ENCODE peak calls at places on chromosomes 3 and 15, in six cellular contexts. Q, K, U, R, E and Y are unnamed samples.
A peak's percentile ranks its signal among the peaks of the same experiment; 100 is the strongest.

GRCh38 chr15:58546635-58547627 is 115.1 kb downstream of the LIPC start:
- DNase-seq in R (no peak), U (peak; percentile 68), E (peak; percentile 86), Q (no peak), K (no peak), Y (no peak)

GRCh38 chr15:92400573-92400972 is 6.9 kb downstream of the ST8SIA2 start:
- DNase-seq in K (no peak), Q (no peak), E (no peak), R (no peak), U (no peak), Y (no peak)

GRCh38 chr15:61653110-61653509 is 407.1 kb downstream of the VPS13C start:
- DNase-seq in K (peak; percentile 55), Q (no peak), U (no peak), E (peak; percentile 46), R (no peak), Y (no peak)

GRCh38 chr3:141981084-141981483 is 104.6 kb downstream of the ATP1B3 start:
- DNase-seq in Q (no peak), U (no peak), E (no peak), K (no peak), R (no peak), Y (no peak)

GRCh38 chr15:43538091-43538490 is 20.7 kb downstream of the MAP1A start:
- DNase-seq in K (no peak), U (no peak), Q (no peak), E (peak; percentile 7), R (no peak), Y (no peak)

GRCh38 chr15:57969355-57969754 is 96.2 kb downstream of the ALDH1A2 start:
- DNase-seq in U (no peak), Q (no peak), E (no peak), R (no peak), K (no peak), Y (no peak)

GRCh38 chr15:49265911-49266310 is 95.9 kb downstream of the GALK2 start:
- DNase-seq in Q (no peak), R (no peak), K (no peak), U (no peak), E (no peak), Y (no peak)

GRCh38 chr3:127670229-127670559 is 2.6 kb upstream of the ABTB1 start:
- DNase-seq in E (no peak), R (no peak), K (no peak), U (no peak), Q (no peak), Y (no peak)

GRCh38 chr3:108219336-108219735 is 2.9 kb downstream of the IFT57 start:
- DNase-seq in R (peak; percentile 32), E (no peak), Q (no peak), U (no peak), K (no peak), Y (peak; percentile 20)

GRCh38 chr15:51289290-51289689 is 49.1 kb downstream of the CYP19A1 start:
- DNase-seq in U (no peak), E (no peak), K (no peak), Q (no peak), R (no peak), Y (no peak)

GRCh38 chr3:105431171-105431570 is 64.5 kb downstream of the ALCAM start:
- DNase-seq in Q (no peak), K (no peak), U (no peak), E (peak; percentile 10), R (peak; percentile 55), Y (no peak)

GRCh38 chr3:8550619-8551018 is 49.0 kb downstream of the LMCD1 start:
- DNase-seq in E (no peak), U (no peak), Q (no peak), K (peak; percentile 24), R (no peak), Y (no peak)

GRCh38 chr3:124969190-124969589 is 34.6 kb upstream of the MUC13 start:
- DNase-seq in K (no peak), R (no peak), E (no peak), U (no peak), Q (no peak), Y (no peak)

GRCh38 chr15:77019476-77020331 is 24.8 kb downstream of the PSTPIP1 start:
- DNase-seq in E (no peak), U (no peak), R (no peak), K (no peak), Q (no peak), Y (no peak)

GRCh38 chr15:45794768-45795486 is 160.1 kb downstream of the SQOR start:
- DNase-seq in K (no peak), E (no peak), U (no peak), R (peak; percentile 49), Q (no peak), Y (no peak)

GRCh38 chr15:74525946-74526345 is 15.1 kb upstream of the ARID3B start:
- DNase-seq in K (no peak), U (no peak), R (no peak), Q (no peak), E (peak; percentile 67), Y (no peak)

GRCh38 chr3:127680146-127680661 is 7.5 kb downstream of the ABTB1 start:
- DNase-seq in U (no peak), Q (no peak), K (no peak), E (no peak), R (no peak), Y (no peak)

GRCh38 chr15:30992465-30992864 is 1.0 kb upstream of the MTMR10 start:
- DNase-seq in E (no peak), Q (no peak), U (no peak), K (no peak), R (no peak), Y (no peak)

GRCh38 chr3:177209509-177209908 is 12.2 kb upstream of the TBL1XR1 start:
- DNase-seq in E (no peak), Q (no peak), U (no peak), R (no peak), K (no peak), Y (no peak)

GRCh38 chr3:4741404-4742307 is 237.6 kb upstream of the BHLHE40 start:
- DNase-seq in E (peak; percentile 91), R (no peak), K (peak; percentile 88), Q (no peak), U (peak; percentile 95), Y (no peak)

GRCh38 chr3:148852271-148853000 is 12.7 kb upstream of the CPA3 start:
- DNase-seq in U (no peak), R (no peak), E (peak; percentile 14), K (no peak), Q (no peak), Y (no peak)

GRCh38 chr3:71896751-71897150 is 111.8 kb upstream of the PROK2 start:
- DNase-seq in R (no peak), Q (no peak), U (no peak), K (no peak), E (no peak), Y (no peak)

GRCh38 chr3:177830411-177830849 is 633.1 kb upstream of the TBL1XR1 start:
- DNase-seq in U (no peak), E (peak; percentile 60), R (peak; percentile 61), K (peak; percentile 72), Q (no peak), Y (no peak)

GRCh38 chr3:78430741-78431140 is 1337.1 kb downstream of the ROBO1 start:
- DNase-seq in K (no peak), E (no peak), R (no peak), U (no peak), Q (no peak), Y (no peak)

GRCh38 chr3:107845355-107846281 is 245.2 kb downstream of the CD47 start:
- DNase-seq in K (no peak), Q (no peak), U (no peak), R (no peak), E (peak; percentile 84), Y (no peak)

GRCh38 chr15:75947117-75947516 is 43.4 kb downstream of the FBXO22 start:
- DNase-seq in U (no peak), E (peak; percentile 58), R (no peak), Q (no peak), K (no peak), Y (no peak)

GRCh38 chr3:45630325-45630724 is 35.8 kb downstream of the LIMD1 start:
- DNase-seq in R (no peak), E (no peak), U (no peak), K (no peak), Q (no peak), Y (no peak)

GRCh38 chr3:99878005-99878404 is 60.3 kb downstream of the CMSS1 start:
- DNase-seq in K (no peak), R (no peak), U (peak; percentile 36), Q (no peak), E (peak; percentile 71), Y (peak; percentile 31)

GRCh38 chr3:63494646-63495045 is 157.8 kb upstream of the SNTN start:
- DNase-seq in K (no peak), R (no peak), U (no peak), E (no peak), Q (no peak), Y (no peak)

GRCh38 chr3:63576826-63577225 is 75.6 kb upstream of the SNTN start:
- DNase-seq in K (no peak), E (no peak), U (no peak), R (peak; percentile 92), Q (no peak), Y (no peak)

GRCh38 chr3:110886514-110886913 is 185.1 kb upstream of the NECTIN3 start:
- DNase-seq in R (no peak), E (no peak), U (no peak), Q (no peak), K (no peak), Y (no peak)

GRCh38 chr3:50146316-50146901 is 8.7 kb upstream of the SEMA3F start:
- DNase-seq in U (no peak), E (no peak), R (no peak), K (no peak), Q (no peak), Y (no peak)